ENCODE peak calls at places on chromosomes 1 and 21, in eight cellular contexts. B is BE2C, H is stomach, U is RWPE1, S is fibroblast of lung, T is nephron progenitor cell, F is neural crest cell, L is psoas muscle. E is an unnamed sample.

GRCh38 chr1:18926315-18927081 is 24.1 kb upstream of the ALDH4A1 start:
- DNase-seq in B (no peak), H (peak; percentile 57), U (peak; percentile 96), S (peak; percentile 91), T (no peak), F (no peak), L (peak; percentile 78), E (no peak)

GRCh38 chr21:20618878-20619277 is 379.3 kb upstream of the NCAM2 start:
- DNase-seq in B (no peak), H (no peak), U (no peak), S (no peak), T (no peak), F (no peak), L (no peak), E (no peak)

GRCh38 chr1:226419284-226419683 is 11.4 kb upstream of the PARP1 start:
- DNase-seq in B (no peak), H (no peak), U (no peak), S (no peak), T (no peak), F (no peak), L (no peak), E (no peak)

GRCh38 chr1:234875953-234876814 is 252.5 kb downstream of the TOMM20 start:
- DNase-seq in B (no peak), H (peak; percentile 79), U (no peak), S (peak; percentile 68), T (no peak), F (no peak), L (no peak), E (no peak)

GRCh38 chr1:235320521-235321179 is 7.3 kb downstream of the ARID4B start:
- DNase-seq in B (no peak), H (no peak), U (no peak), S (no peak), T (no peak), F (no peak), L (no peak), E (no peak)

GRCh38 chr1:118983558-118984021 is 4.6 kb downstream of the TBX15 start:
- DNase-seq in B (no peak), H (no peak), U (no peak), S (no peak), T (no peak), F (peak; percentile 8), L (peak; percentile 53), E (no peak)

GRCh38 chr1:61585714-61586113 is 139.2 kb downstream of the TM2D1 start:
- DNase-seq in B (no peak), H (no peak), U (peak; percentile 44), S (no peak), T (no peak), F (no peak), L (no peak), E (no peak)

GRCh38 chr21:44887126-44887806 is 13.8 kb upstream of the PTTG1IP start:
- DNase-seq in B (no peak), H (no peak), U (no peak), S (no peak), T (no peak), F (no peak), L (peak; percentile 17), E (no peak)

GRCh38 chr1:32871364-32872188 is 864 bp upstream of the FNDC5 start:
- DNase-seq in B (no peak), H (no peak), U (no peak), S (no peak), T (no peak), F (no peak), L (no peak), E (no peak)

GRCh38 chr1:220879509-220880366 is 495 bp downstream of the HLX start:
- DNase-seq in B (peak; percentile 74), H (peak; percentile 47), U (peak; percentile 45), S (peak; percentile 49), T (peak; percentile 69), F (no peak), L (peak; percentile 77), E (no peak)

GRCh38 chr1:210586785-210587184 is 258.1 kb downstream of the HHAT start:
- DNase-seq in B (no peak), H (no peak), U (no peak), S (no peak), T (no peak), F (no peak), L (no peak), E (no peak)

GRCh38 chr21:39217356-39218081 is 34.3 kb upstream of the PSMG1 start:
- DNase-seq in B (no peak), H (no peak), U (no peak), S (no peak), T (no peak), F (no peak), L (no peak), E (peak; percentile 48)

GRCh38 chr1:91161166-91161565 is 139.3 kb upstream of the ZNF644 start:
- DNase-seq in B (no peak), H (no peak), U (no peak), S (no peak), T (no peak), F (no peak), L (no peak), E (no peak)

GRCh38 chr1:53575141-53575947 is 116.1 kb downstream of the DMRTB1 start:
- DNase-seq in B (no peak), H (no peak), U (no peak), S (no peak), T (no peak), F (no peak), L (no peak), E (no peak)

GRCh38 chr1:102535829-102536505 is 539.2 kb upstream of the OLFM3 start:
- DNase-seq in B (no peak), H (no peak), U (no peak), S (no peak), T (no peak), F (no peak), L (no peak), E (no peak)

GRCh38 chr1:67832737-67833594 is at the start of gene GNG12:
- DNase-seq in B (peak; percentile 75), H (peak; percentile 77), U (peak; percentile 70), S (peak; percentile 77), T (peak; percentile 78), F (peak; percentile 58), L (peak; percentile 84), E (no peak)

GRCh38 chr1:20695503-20695902 is 22.3 kb downstream of the KIF17 start:
- DNase-seq in B (no peak), H (no peak), U (no peak), S (no peak), T (no peak), F (no peak), L (no peak), E (no peak)

GRCh38 chr21:46286668-46286982 is 483 bp downstream of the YBEY start:
- DNase-seq in B (no peak), H (no peak), U (no peak), S (no peak), T (no peak), F (no peak), L (no peak), E (peak; percentile 1)

GRCh38 chr1:55876276-55877060 is 661.3 kb upstream of the USP24 start:
- DNase-seq in B (no peak), H (no peak), U (no peak), S (no peak), T (no peak), F (no peak), L (peak; percentile 67), E (no peak)

GRCh38 chr1:54404939-54405880 is 984 bp downstream of the SSBP3 start:
- DNase-seq in B (peak; percentile 20), H (peak; percentile 48), U (no peak), S (no peak), T (peak; percentile 37), F (peak; percentile 31), L (peak; percentile 67), E (no peak)

GRCh38 chr1:227170361-227171166 is 147.7 kb downstream of the CDC42BPA start:
- DNase-seq in B (no peak), H (no peak), U (no peak), S (no peak), T (no peak), F (no peak), L (no peak), E (no peak)

GRCh38 chr1:58283380-58284338 is 262.9 kb downstream of the OMA1 start:
- DNase-seq in B (no peak), H (no peak), U (no peak), S (no peak), T (no peak), F (no peak), L (no peak), E (no peak)

GRCh38 chr1:58287894-58288623 is 258.5 kb downstream of the OMA1 start:
- DNase-seq in B (no peak), H (no peak), U (no peak), S (no peak), T (no peak), F (no peak), L (no peak), E (peak; percentile 1)

DNA sequence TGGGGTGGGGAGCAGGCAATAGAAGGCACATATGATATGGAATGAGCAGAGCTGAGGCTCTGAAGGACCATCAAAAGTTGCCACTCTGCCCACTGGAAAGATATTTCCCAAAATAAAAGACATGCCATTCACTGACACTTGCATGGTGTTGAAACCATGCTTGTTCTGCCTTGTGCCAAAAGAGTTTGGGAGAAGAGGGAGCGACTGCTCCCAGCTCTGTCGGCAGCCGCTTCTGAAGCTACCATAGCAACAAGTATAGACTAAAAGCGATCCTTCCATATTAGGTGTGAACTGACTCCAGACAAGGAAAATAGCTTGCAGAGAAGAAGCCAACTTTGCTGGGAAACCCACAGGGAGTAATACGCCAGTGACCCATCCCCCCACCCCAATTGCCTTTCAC is 263.9 kb downstream of the OMA1 start:
- DNase-seq in B (no peak), H (no peak), U (no peak), S (no peak), T (no peak), F (no peak), L (no peak), E (no peak)
- TF ChIP-seq CTCF in B (no peak), H (no peak), U (no peak), S (no peak), T (no peak), F (no peak), L (no peak), E (no peak)

GRCh38 chr1:43143441-43143888 is 28.6 kb downstream of the EBNA1BP2 start:
- DNase-seq in B (peak; percentile 11), H (no peak), U (no peak), S (no peak), T (peak; percentile 18), F (no peak), L (no peak), E (no peak)
- TF ChIP-seq CTCF in B (peak; percentile 49), H (no peak), U (no peak), S (peak; percentile 25), T (no peak), F (peak; percentile 39), L (no peak), E (no peak)

GRCh38 chr1:153190373-153190772 is 12.9 kb upstream of the LELP1 start:
- DNase-seq in B (no peak), H (no peak), U (peak; percentile 22), S (no peak), T (no peak), F (no peak), L (no peak), E (no peak)
- TF ChIP-seq CTCF in B (peak; percentile 21), H (peak; percentile 54), U (no peak), S (no peak), T (no peak), F (no peak), L (no peak), E (peak; percentile 75)

GRCh38 chr1:204359474-204360255 is at the start of gene PLEKHA6:
- DNase-seq in B (peak; percentile 92), H (no peak), U (no peak), S (peak; percentile 70), T (peak; percentile 67), F (no peak), L (peak; percentile 77), E (no peak)
- TF ChIP-seq CTCF in B (peak; percentile 49), H (no peak), U (no peak), S (peak; percentile 61), T (peak; percentile 13), F (peak; percentile 33), L (no peak), E (no peak)

GRCh38 chr21:23968722-23969647 is 1638.3 kb downstream of the MRPL39 start:
- DNase-seq in B (peak; percentile 80), H (peak; percentile 57), U (peak; percentile 11), S (peak; percentile 29), T (peak; percentile 61), F (peak; percentile 15), L (no peak), E (no peak)
- TF ChIP-seq CTCF in B (peak; percentile 95), H (peak; percentile 54), U (no peak), S (peak; percentile 59), T (peak; percentile 48), F (peak; percentile 58), L (no peak), E (peak; percentile 91)